ENCODE peak calls at places on chromosomes 12 and 14, in five cellular contexts. E is RWPE2, J is A549, A is heart right ventricle, G is IMR-90. R is an unnamed sample.
A peak's percentile ranks its signal among the peaks of the same experiment; 100 is the strongest.

GRCh38 chr12:16325426-16325825 is 22.0 kb upstream of the MGST1 start:
- DNase-seq in J (no peak), G (no peak), A (no peak), E (no peak), R (no peak)

GRCh38 chr12:127485528-127485927 is 781.4 kb upstream of the TMEM132C start:
- DNase-seq in G (peak; percentile 86), E (peak; percentile 82), J (peak; percentile 24), A (no peak), R (peak; percentile 95)

GRCh38 chr14:102666635-102667034 is 74.2 kb downstream of the RCOR1 start:
- DNase-seq in A (no peak), E (no peak), J (no peak), G (no peak), R (peak; percentile 53)

GRCh38 chr12:43805149-43805856 is 814 bp downstream of the TWF1 start:
- DNase-seq in A (no peak), E (no peak), G (no peak), J (peak; percentile 17), R (no peak)

GRCh38 chr14:47438650-47439140 is 236.7 kb downstream of the MDGA2 start:
- DNase-seq in E (no peak), A (no peak), J (no peak), G (no peak), R (peak; percentile 29)

GRCh38 chr14:91317381-91318313 is 73.1 kb upstream of the GPR68 start:
- DNase-seq in G (no peak), J (no peak), A (peak; percentile 87), E (no peak), R (no peak)

GRCh38 chr14:62759796-62760195 is 285.5 kb downstream of the KCNH5 start:
- DNase-seq in E (no peak), J (no peak), A (no peak), G (no peak), R (no peak)

GRCh38 chr12:69996722-69997121 is 171.7 kb downstream of the MYRFL start:
- DNase-seq in J (no peak), G (no peak), A (no peak), E (no peak), R (no peak)

GRCh38 chr12:92528586-92528985 is 174.2 kb upstream of the PLEKHG7 start:
- DNase-seq in E (no peak), J (no peak), A (no peak), G (no peak), R (no peak)

GRCh38 chr14:47863441-47863840 is 188.0 kb upstream of the MDGA2 start:
- DNase-seq in E (no peak), G (no peak), J (no peak), A (no peak), R (no peak)

GRCh38 chr12:39332661-39333175 is 110.2 kb downstream of the KIF21A start:
- DNase-seq in E (no peak), G (no peak), J (no peak), A (no peak), R (no peak)

GRCh38 chr12:68402422-68402821 is 70.3 kb upstream of the MDM1 start:
- DNase-seq in J (no peak), G (no peak), E (no peak), A (no peak), R (no peak)

GRCh38 chr12:132430838-132431826 is 58.8 kb upstream of the FBRSL1 start:
- DNase-seq in J (no peak), G (no peak), A (no peak), E (no peak), R (no peak)

GRCh38 chr12:12467701-12468218 is 94.9 kb downstream of the DUSP16 start:
- DNase-seq in E (no peak), A (no peak), G (peak; percentile 11), J (no peak), R (no peak)

GRCh38 chr14:78424311-78424710 is 254.1 kb downstream of the NRXN3 start:
- DNase-seq in E (no peak), J (no peak), G (no peak), A (no peak), R (no peak)

GRCh38 chr14:101823511-101824120 is 62.1 kb downstream of the PPP2R5C start:
- DNase-seq in G (no peak), E (no peak), J (no peak), A (no peak), R (no peak)

GRCh38 chr12:55074771-55075170 is 51.4 kb upstream of the OR9K2 start:
- DNase-seq in E (no peak), J (no peak), A (no peak), G (no peak), R (no peak)

GRCh38 chr14:86912689-86913088 is 1080.3 kb downstream of the GALC start:
- DNase-seq in E (no peak), J (no peak), A (no peak), G (peak; percentile 10), R (no peak)

DNA sequence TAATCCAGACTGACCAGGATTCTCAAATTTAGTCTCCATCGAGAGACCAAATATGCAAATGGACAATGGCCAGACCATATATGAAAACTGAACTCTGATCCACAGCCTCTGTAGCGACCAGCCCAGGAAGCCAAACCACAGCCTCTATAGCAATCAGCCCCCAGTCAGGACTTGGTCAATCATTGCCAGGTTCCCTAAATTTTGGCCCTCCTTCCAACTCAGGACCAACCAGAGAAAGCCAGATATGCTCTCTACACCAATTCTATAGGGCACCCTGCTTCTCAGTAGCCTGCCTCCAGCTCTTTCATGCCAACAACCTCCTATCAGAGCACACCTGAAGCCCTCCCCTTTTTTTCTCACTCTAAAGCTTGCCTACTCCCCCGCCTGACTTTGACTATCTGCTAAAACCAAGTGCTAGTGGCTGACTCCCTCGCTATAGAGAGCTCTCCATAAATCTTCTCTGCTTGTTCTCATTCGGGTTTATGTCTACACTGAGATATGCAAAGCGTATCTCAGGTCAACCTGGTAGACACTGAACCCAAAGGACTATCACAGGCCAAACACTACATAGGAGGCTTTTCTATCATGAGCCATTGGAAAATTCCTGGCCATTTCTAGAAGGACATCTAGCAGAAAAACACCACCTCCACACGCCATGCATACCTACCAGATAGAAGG is 110.5 kb upstream of the FUT8 start:
- DNase-seq in G (no peak), A (no peak), E (no peak), J (no peak), R (no peak)
- H3K4me3 ChIP-seq in G (no peak overlapping the region), A (no peak overlapping the region), E (no peak overlapping the region), J (no peak overlapping the region), R (no peak overlapping the region)

GRCh38 chr14:67464377-67464776 is 24.1 kb downstream of the TMEM229B start:
- DNase-seq in G (no peak), E (no peak), A (no peak), J (no peak), R (no peak)

GRCh38 chr14:67464856-67465255 is 23.7 kb downstream of the TMEM229B start:
- DNase-seq in G (no peak), E (no peak), A (no peak), J (no peak), R (no peak)

GRCh38 chr14:67459336-67459735 is 29.2 kb downstream of the TMEM229B start:
- DNase-seq in E (no peak), J (no peak), A (no peak), G (no peak), R (no peak)

GRCh38 chr14:67457782-67458181 is 30.7 kb downstream of the TMEM229B start:
- DNase-seq in G (no peak), A (peak; percentile 43), J (no peak), E (no peak), R (no peak)

GRCh38 chr14:67461341-67461985 is 27.1 kb downstream of the TMEM229B start:
- DNase-seq in A (no peak), G (peak; percentile 27), J (no peak), E (no peak), R (peak; percentile 9)
- H3K27ac ChIP-seq in A (no peak overlapping the region), G (no peak overlapping the region), J (no peak overlapping the region), E (no peak overlapping the region), R (no peak overlapping the region)

DNA sequence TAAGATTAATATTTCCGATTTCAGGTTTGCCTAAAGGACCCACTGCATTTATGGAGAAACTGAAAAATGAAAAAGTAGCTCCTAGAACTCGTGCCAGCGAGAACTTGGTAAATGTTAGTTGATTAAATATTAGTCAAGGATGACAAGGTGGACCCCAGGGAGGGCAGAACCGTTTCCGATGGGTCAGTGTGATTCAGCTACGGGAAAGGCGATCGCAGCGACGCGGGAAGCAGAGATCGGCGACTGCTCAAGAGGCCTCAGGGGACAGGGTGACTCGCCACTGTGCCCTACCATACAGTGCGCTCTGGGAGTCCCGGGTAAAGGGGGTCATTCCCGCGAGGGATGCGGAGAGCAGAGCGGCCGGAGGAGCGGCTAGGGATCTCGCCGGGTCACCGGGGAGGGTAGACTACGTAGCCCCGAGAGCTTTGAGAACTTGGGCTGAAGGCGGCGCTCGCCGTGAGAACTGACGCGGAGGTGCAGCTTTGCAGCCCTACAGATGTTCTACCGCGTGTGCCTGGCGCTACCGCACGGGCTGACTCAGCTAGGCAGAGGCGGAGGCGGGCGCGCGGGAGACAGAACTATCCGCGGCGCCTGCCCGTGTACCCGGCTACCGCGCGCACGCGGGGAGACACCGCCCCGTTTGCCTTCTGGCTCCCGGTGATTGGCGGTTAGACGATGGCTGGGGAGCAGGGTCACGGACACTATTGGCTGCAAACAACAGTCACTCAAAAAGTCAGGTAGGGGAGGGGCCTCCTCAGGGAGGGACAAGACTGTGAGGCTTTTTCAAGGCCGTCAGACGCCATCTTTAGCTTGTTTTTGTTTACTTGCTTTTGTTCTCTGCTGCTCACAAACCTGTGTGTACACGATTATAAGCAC is 3.2 kb downstream of the C14orf93 start:
- DNase-seq in A (peak; percentile 94), E (peak; percentile 98), G (peak; percentile 97), J (peak; percentile 99), R (peak; percentile 95)
- TF ChIP-seq CTCF in A (peak; percentile 50), E (peak; percentile 34), G (peak; percentile 32), J (peak; percentile 35), R (peak; percentile 58)

DNA sequence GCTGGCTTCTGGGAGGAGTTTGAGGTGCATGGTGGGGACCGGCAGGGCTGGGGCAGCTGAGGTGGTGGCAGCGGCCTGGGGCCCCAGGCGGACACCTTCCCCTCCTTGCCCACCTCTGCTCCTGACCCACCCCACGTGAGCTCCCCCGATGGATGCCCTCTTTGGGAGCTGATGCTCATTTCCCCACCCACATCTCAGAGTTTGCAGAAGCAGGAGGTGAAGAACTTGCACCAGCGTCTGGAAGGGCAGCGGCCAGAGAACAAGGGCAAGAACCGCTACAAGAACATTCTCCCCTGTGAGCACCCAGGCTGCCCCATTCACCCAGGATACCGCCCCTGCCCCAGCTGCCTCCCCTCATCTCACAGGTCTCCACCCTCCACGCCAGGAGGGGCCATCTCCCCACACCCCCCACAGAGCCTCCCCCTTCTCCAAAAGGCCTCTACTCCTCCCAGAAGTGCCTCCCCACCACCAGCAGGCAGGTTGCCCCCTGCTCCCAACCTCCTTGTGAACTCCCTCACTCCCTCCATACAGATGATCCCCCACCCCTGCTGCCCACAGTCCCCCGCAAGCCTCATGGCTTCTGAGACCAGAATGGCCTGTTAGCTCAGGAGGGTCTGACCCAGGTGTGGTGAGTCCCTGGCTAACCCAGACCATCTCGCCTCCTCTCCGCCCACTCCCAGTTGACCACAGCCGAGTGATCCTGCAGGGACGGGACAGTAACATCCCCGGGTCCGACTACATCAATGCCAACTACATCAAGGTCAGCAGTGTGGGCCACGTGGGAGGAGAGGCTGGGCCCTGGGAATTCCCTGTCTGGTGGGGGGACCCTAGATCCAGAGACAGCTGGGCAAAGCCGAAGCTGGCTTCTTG is 4.5 kb downstream of the PTPN6 start:
- DNase-seq in G (no peak), J (no peak), E (peak; percentile 42), A (no peak), R (no peak)
- H3K4me3 ChIP-seq in G (no peak overlapping the region), J (no peak overlapping the region), E (no peak overlapping the region), A (no peak overlapping the region), R (no peak overlapping the region)

R was measured in brain microvascular endothelial cell.